ENCODE peak calls at places on chromosome 15, in five cellular contexts. One of them, this sample, is unnamed.
A peak's percentile ranks its signal among the peaks of the same experiment; 100 is the strongest.

GRCh38 chr15:38746211-38746610 is 181.6 kb upstream of the RASGRP1 start:
- DNase-seq in left lung: no peak
- DNase-seq in adrenal gland: no peak
- DNase-seq in natural killer cell: no peak
- DNase-seq in HFF-Myc: no peak
- DNase-seq in this sample: no peak

GRCh38 chr15:59862191-59863155 is 141.6 kb upstream of the FOXB1 start:
- DNase-seq in adrenal gland: no peak
- DNase-seq in left lung: no peak
- DNase-seq in HFF-Myc: no peak
- DNase-seq in natural killer cell: no peak
- DNase-seq in this sample: no peak

GRCh38 chr15:60713096-60714084 is 234.4 kb upstream of the ICE2 start:
- DNase-seq in natural killer cell: no peak
- DNase-seq in left lung: peak; percentile 51
- DNase-seq in adrenal gland: no peak
- DNase-seq in HFF-Myc: no peak
- DNase-seq in this sample: no peak

GRCh38 chr15:73015493-73015892 is 36.8 kb upstream of the NEO1 start:
- DNase-seq in natural killer cell: no peak
- DNase-seq in left lung: no peak
- DNase-seq in adrenal gland: no peak
- DNase-seq in HFF-Myc: no peak
- DNase-seq in this sample: no peak

GRCh38 chr15:58407366-58407765 is 24.4 kb upstream of the LIPC start:
- DNase-seq in adrenal gland: no peak
- DNase-seq in HFF-Myc: no peak
- DNase-seq in natural killer cell: no peak
- DNase-seq in left lung: no peak
- DNase-seq in this sample: no peak

GRCh38 chr15:22950211-22950990 is 29.8 kb downstream of the CYFIP1 start:
- DNase-seq in left lung: no peak
- DNase-seq in HFF-Myc: no peak
- DNase-seq in natural killer cell: no peak
- DNase-seq in adrenal gland: no peak
- DNase-seq in this sample: no peak

GRCh38 chr15:61752001-61752400 is 308.2 kb downstream of the VPS13C start:
- DNase-seq in left lung: no peak
- DNase-seq in natural killer cell: no peak
- DNase-seq in adrenal gland: no peak
- DNase-seq in HFF-Myc: no peak
- DNase-seq in this sample: no peak

GRCh38 chr15:83926116-83926515 is 272.2 kb downstream of the ADAMTSL3 start:
- DNase-seq in HFF-Myc: no peak
- DNase-seq in natural killer cell: no peak
- DNase-seq in left lung: no peak
- DNase-seq in adrenal gland: no peak
- DNase-seq in this sample: no peak

GRCh38 chr15:39685999-39686613 is 96.5 kb downstream of the FSIP1 start:
- DNase-seq in natural killer cell: no peak
- DNase-seq in adrenal gland: peak; percentile 21
- DNase-seq in HFF-Myc: no peak
- DNase-seq in left lung: no peak
- DNase-seq in this sample: peak; percentile 28

GRCh38 chr15:66721501-66721937 is 19.5 kb downstream of the SMAD6 start:
- DNase-seq in natural killer cell: no peak
- DNase-seq in HFF-Myc: no peak
- DNase-seq in left lung: no peak
- DNase-seq in adrenal gland: no peak
- DNase-seq in this sample: no peak

GRCh38 chr15:22980189-22981136 is at the start of gene CYFIP1:
- DNase-seq in natural killer cell: no peak
- DNase-seq in left lung: peak; percentile 89
- DNase-seq in HFF-Myc: no peak
- DNase-seq in adrenal gland: peak; percentile 87
- DNase-seq in this sample: peak; percentile 83

GRCh38 chr15:66287461-66288055 is 5.8 kb upstream of the DIS3L start:
- DNase-seq in left lung: no peak
- DNase-seq in natural killer cell: no peak
- DNase-seq in HFF-Myc: no peak
- DNase-seq in adrenal gland: no peak
- DNase-seq in this sample: no peak

GRCh38 chr15:96122077-96123027 is 208.1 kb upstream of the NR2F2 start:
- DNase-seq in natural killer cell: no peak
- DNase-seq in adrenal gland: no peak
- DNase-seq in HFF-Myc: no peak
- DNase-seq in left lung: no peak
- DNase-seq in this sample: no peak

GRCh38 chr15:66966256-66966655 is 99.1 kb upstream of the SMAD3 start:
- DNase-seq in left lung: no peak
- DNase-seq in natural killer cell: no peak
- DNase-seq in adrenal gland: no peak
- DNase-seq in HFF-Myc: no peak
- DNase-seq in this sample: no peak

GRCh38 chr15:42845581-42845980 is 75.0 kb downstream of the TTBK2 start:
- DNase-seq in natural killer cell: no peak
- DNase-seq in adrenal gland: no peak
- DNase-seq in left lung: no peak
- DNase-seq in HFF-Myc: no peak
- DNase-seq in this sample: no peak

GRCh38 chr15:73805504-73806089 is 52.4 kb upstream of the INSYN1 start:
- DNase-seq in HFF-Myc: no peak
- DNase-seq in natural killer cell: no peak
- DNase-seq in adrenal gland: no peak
- DNase-seq in left lung: no peak
- DNase-seq in this sample: no peak

GRCh38 chr15:48352474-48353072 is 21.3 kb downstream of the DUT start:
- DNase-seq in left lung: peak; percentile 39
- DNase-seq in adrenal gland: peak; percentile 46
- DNase-seq in HFF-Myc: no peak
- DNase-seq in natural killer cell: no peak
- DNase-seq in this sample: peak; percentile 53

GRCh38 chr15:22888120-22888859 is 49.8 kb downstream of the NIPA2 start:
- DNase-seq in adrenal gland: peak; percentile 67
- DNase-seq in left lung: no peak
- DNase-seq in HFF-Myc: peak; percentile 88
- DNase-seq in natural killer cell: no peak
- DNase-seq in this sample: no peak

GRCh38 chr15:78339559-78339958 is 594 bp upstream of the CRABP1 start:
- DNase-seq in left lung: no peak
- DNase-seq in adrenal gland: no peak
- DNase-seq in HFF-Myc: no peak
- DNase-seq in natural killer cell: no peak
- DNase-seq in this sample: no peak

GRCh38 chr15:91853501-91853967 is at the start of gene SLCO3A1:
- DNase-seq in left lung: peak; percentile 83
- DNase-seq in natural killer cell: peak; percentile 71
- DNase-seq in adrenal gland: peak; percentile 68
- DNase-seq in HFF-Myc: no peak
- DNase-seq in this sample: peak; percentile 83

GRCh38 chr15:34018021-34018645 is 20.9 kb downstream of the AVEN start:
- DNase-seq in natural killer cell: peak; percentile 21
- DNase-seq in left lung: no peak
- DNase-seq in HFF-Myc: no peak
- DNase-seq in adrenal gland: no peak
- DNase-seq in this sample: no peak

GRCh38 chr15:95826831-95827230 is 503.7 kb upstream of the NR2F2 start:
- DNase-seq in left lung: no peak
- DNase-seq in HFF-Myc: no peak
- DNase-seq in natural killer cell: no peak
- DNase-seq in adrenal gland: no peak
- DNase-seq in this sample: no peak

GRCh38 chr15:49946681-49947080 is 172.4 kb downstream of the ATP8B4 start:
- DNase-seq in left lung: peak; percentile 40
- DNase-seq in adrenal gland: no peak
- DNase-seq in natural killer cell: no peak
- DNase-seq in HFF-Myc: no peak
- DNase-seq in this sample: no peak

GRCh38 chr15:65184305-65184943 is 718 bp downstream of the CLPX start:
- DNase-seq in natural killer cell: peak; percentile 43
- DNase-seq in adrenal gland: peak; percentile 67
- DNase-seq in HFF-Myc: no peak
- DNase-seq in left lung: peak; percentile 47
- DNase-seq in this sample: peak; percentile 70

GRCh38 chr15:91032919-91033803 is 10.8 kb upstream of the VPS33B start:
- DNase-seq in natural killer cell: peak; percentile 35
- DNase-seq in HFF-Myc: no peak
- DNase-seq in adrenal gland: peak; percentile 64
- DNase-seq in left lung: peak; percentile 86
- DNase-seq in this sample: peak; percentile 62

GRCh38 chr15:76059320-76060097 is at the start of gene TMEM266:
- DNase-seq in adrenal gland: peak; percentile 52
- DNase-seq in natural killer cell: peak; percentile 28
- DNase-seq in HFF-Myc: no peak
- DNase-seq in left lung: peak; percentile 35
- DNase-seq in this sample: peak; percentile 73

GRCh38 chr15:67116742-67117141 is 51.3 kb downstream of the SMAD3 start:
- DNase-seq in natural killer cell: no peak
- DNase-seq in HFF-Myc: no peak
- DNase-seq in left lung: no peak
- DNase-seq in adrenal gland: no peak
- DNase-seq in this sample: no peak

GRCh38 chr15:95655089-95655488 is 675.4 kb upstream of the NR2F2 start:
- DNase-seq in HFF-Myc: no peak
- DNase-seq in left lung: no peak
- DNase-seq in natural killer cell: no peak
- DNase-seq in adrenal gland: no peak
- DNase-seq in this sample: no peak

GRCh38 chr15:66617137-66618090 is 51.6 kb upstream of the LCTL start:
- DNase-seq in HFF-Myc: no peak
- DNase-seq in natural killer cell: no peak
- DNase-seq in adrenal gland: peak; percentile 58
- DNase-seq in left lung: peak; percentile 78
- DNase-seq in this sample: no peak

GRCh38 chr15:80154336-80154735 is 1.5 kb downstream of the FAH start:
- DNase-seq in natural killer cell: no peak
- DNase-seq in HFF-Myc: no peak
- DNase-seq in left lung: peak; percentile 60
- DNase-seq in adrenal gland: peak; percentile 50
- DNase-seq in this sample: no peak

GRCh38 chr15:91338763-91339162 is 238.7 kb downstream of the SV2B start:
- DNase-seq in HFF-Myc: peak; percentile 0
- DNase-seq in left lung: no peak
- DNase-seq in adrenal gland: peak; percentile 22
- DNase-seq in natural killer cell: no peak
- DNase-seq in this sample: no peak

GRCh38 chr15:44314512-44314911 is 26.0 kb downstream of the GOLM2 start:
- DNase-seq in left lung: no peak
- DNase-seq in natural killer cell: no peak
- DNase-seq in HFF-Myc: no peak
- DNase-seq in adrenal gland: no peak
- DNase-seq in this sample: no peak
- TF ChIP-seq CTCF in left lung: no peak
- TF ChIP-seq CTCF in natural killer cell: no peak
- TF ChIP-seq CTCF in HFF-Myc: no peak
- TF ChIP-seq CTCF in adrenal gland: no peak
- TF ChIP-seq CTCF in this sample: no peak

DNA sequence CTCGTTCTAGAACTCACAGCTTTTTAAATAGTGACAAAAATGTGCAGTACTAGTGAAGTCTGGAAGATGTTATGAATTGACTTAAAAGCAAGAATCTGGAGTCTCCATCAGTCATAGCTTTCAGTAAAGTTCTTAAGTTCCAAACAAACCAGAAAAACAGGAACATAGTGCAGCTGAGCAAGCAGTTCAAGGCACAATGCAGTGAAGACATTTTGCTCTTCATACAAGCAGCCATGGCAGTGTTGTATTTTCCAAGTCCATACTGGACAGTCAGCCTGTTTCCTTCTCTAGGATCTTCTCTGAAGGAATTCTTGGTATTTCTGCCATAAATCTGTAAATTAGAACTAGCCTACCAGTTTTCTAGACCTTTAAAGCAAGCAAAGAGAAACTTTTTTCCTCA is 90.5 kb downstream of the LRRC28 start:
- DNase-seq in adrenal gland: no peak
- DNase-seq in HFF-Myc: no peak
- DNase-seq in left lung: no peak
- DNase-seq in natural killer cell: no peak
- DNase-seq in this sample: no peak
- TF ChIP-seq CTCF in adrenal gland: no peak
- TF ChIP-seq CTCF in HFF-Myc: no peak
- TF ChIP-seq CTCF in left lung: no peak
- TF ChIP-seq CTCF in natural killer cell: no peak
- TF ChIP-seq CTCF in this sample: no peak

GRCh38 chr15:81157195-81157938 is 23.3 kb downstream of the CFAP161 start:
- DNase-seq in left lung: no peak
- DNase-seq in natural killer cell: no peak
- DNase-seq in adrenal gland: no peak
- DNase-seq in HFF-Myc: no peak
- DNase-seq in this sample: no peak

GRCh38 chr15:81157939-81158223 is 23.8 kb downstream of the CFAP161 start:
- DNase-seq in natural killer cell: no peak
- DNase-seq in left lung: no peak
- DNase-seq in adrenal gland: no peak
- DNase-seq in HFF-Myc: no peak
- DNase-seq in this sample: no peak

GRCh38 chr15:81156324-81156723 is 22.3 kb downstream of the CFAP161 start:
- DNase-seq in left lung: no peak
- DNase-seq in adrenal gland: no peak
- DNase-seq in natural killer cell: no peak
- DNase-seq in HFF-Myc: no peak
- DNase-seq in this sample: no peak

GRCh38 chr15:81152799-81153198 is 18.7 kb downstream of the CFAP161 start:
- DNase-seq in adrenal gland: no peak
- DNase-seq in HFF-Myc: no peak
- DNase-seq in natural killer cell: no peak
- DNase-seq in left lung: no peak
- DNase-seq in this sample: no peak

GRCh38 chr15:81155375-81156218 is 21.5 kb downstream of the CFAP161 start:
- DNase-seq in HFF-Myc: no peak
- DNase-seq in adrenal gland: peak; percentile 58
- DNase-seq in natural killer cell: no peak
- DNase-seq in left lung: no peak
- DNase-seq in this sample: no peak
- TF ChIP-seq CTCF in HFF-Myc: peak; percentile 40
- TF ChIP-seq CTCF in adrenal gland: peak; percentile 41
- TF ChIP-seq CTCF in natural killer cell: peak; percentile 33
- TF ChIP-seq CTCF in left lung: peak; percentile 53
- TF ChIP-seq CTCF in this sample: peak; percentile 21

DNA sequence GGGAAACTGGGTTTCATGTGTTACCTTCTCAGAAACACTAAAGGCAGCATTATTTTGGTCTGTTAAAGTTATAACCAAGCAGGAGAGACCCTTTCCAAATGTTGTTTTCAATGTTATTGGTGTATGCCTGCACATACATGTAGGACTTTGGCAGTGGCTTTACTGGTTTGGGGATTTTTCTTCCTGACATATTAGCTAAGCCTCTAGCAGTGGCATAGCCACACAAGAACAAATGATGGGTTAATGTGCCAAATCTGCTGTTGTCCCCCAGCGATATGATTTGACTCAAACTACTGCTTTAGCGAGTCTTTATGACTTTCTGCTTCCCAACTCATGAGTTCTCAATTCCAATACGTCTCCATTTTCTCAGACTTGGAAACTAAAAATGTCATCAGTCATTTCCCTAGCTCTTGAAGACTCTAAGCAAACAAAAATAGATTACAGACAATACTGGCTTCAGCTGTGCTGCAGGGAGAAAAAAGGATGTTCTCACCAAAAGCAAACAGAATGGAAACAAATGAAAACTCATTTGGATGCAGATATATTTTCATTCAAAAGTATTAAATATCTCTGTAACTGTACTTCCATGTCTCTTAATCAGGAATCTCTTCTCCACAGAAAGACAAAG is 29.6 kb downstream of the TPM1 start:
- DNase-seq in left lung: no peak
- DNase-seq in natural killer cell: no peak
- DNase-seq in HFF-Myc: no peak
- DNase-seq in adrenal gland: no peak
- DNase-seq in this sample: no peak
- TF ChIP-seq CTCF in left lung: no peak
- TF ChIP-seq CTCF in natural killer cell: no peak
- TF ChIP-seq CTCF in HFF-Myc: no peak
- TF ChIP-seq CTCF in adrenal gland: no peak
- TF ChIP-seq CTCF in this sample: no peak